ENCODE peak calls at places on chromosomes 1 and 21, in eight cellular contexts. One of them, this sample, is unnamed.
A peak's percentile ranks its signal among the peaks of the same experiment; 100 is the strongest.

GRCh38 chr1:91018006-91018405 is 3.8 kb downstream of the ZNF644 start:
- DNase-seq in right lobe of liver: no peak
- DNase-seq in trophoblast cell: no peak
- DNase-seq in fibroblast of lung: no peak
- DNase-seq in MM.1S: no peak
- DNase-seq in neural progenitor cell: no peak
- DNase-seq in lower lobe of right lung: no peak
- DNase-seq in ovary: no peak
- DNase-seq in this sample: peak; percentile 20

GRCh38 chr21:45251635-45252447 is 35.9 kb downstream of the POFUT2 start:
- DNase-seq in right lobe of liver: no peak
- DNase-seq in trophoblast cell: no peak
- DNase-seq in fibroblast of lung: no peak
- DNase-seq in MM.1S: no peak
- DNase-seq in neural progenitor cell: no peak
- DNase-seq in lower lobe of right lung: no peak
- DNase-seq in ovary: no peak
- DNase-seq in this sample: no peak

GRCh38 chr1:153616144-153616884 is at the start of gene S100A14:
- DNase-seq in right lobe of liver: peak; percentile 90
- DNase-seq in trophoblast cell: no peak
- DNase-seq in fibroblast of lung: no peak
- DNase-seq in MM.1S: no peak
- DNase-seq in neural progenitor cell: no peak
- DNase-seq in lower lobe of right lung: peak; percentile 87
- DNase-seq in ovary: peak; percentile 57
- DNase-seq in this sample: no peak

GRCh38 chr1:10341062-10341600 is 57.7 kb upstream of the PGD start:
- DNase-seq in right lobe of liver: no peak
- DNase-seq in trophoblast cell: no peak
- DNase-seq in fibroblast of lung: no peak
- DNase-seq in MM.1S: no peak
- DNase-seq in neural progenitor cell: no peak
- DNase-seq in lower lobe of right lung: no peak
- DNase-seq in ovary: no peak
- DNase-seq in this sample: no peak

GRCh38 chr1:38403667-38404066 is 357.1 kb upstream of the POU3F1 start:
- DNase-seq in right lobe of liver: no peak
- DNase-seq in trophoblast cell: no peak
- DNase-seq in fibroblast of lung: no peak
- DNase-seq in MM.1S: no peak
- DNase-seq in neural progenitor cell: no peak
- DNase-seq in lower lobe of right lung: no peak
- DNase-seq in ovary: no peak
- DNase-seq in this sample: no peak

GRCh38 chr1:207962716-207963428 is 51.9 kb upstream of the CD34 start:
- DNase-seq in right lobe of liver: peak; percentile 61
- DNase-seq in trophoblast cell: no peak
- DNase-seq in fibroblast of lung: peak; percentile 29
- DNase-seq in MM.1S: peak; percentile 27
- DNase-seq in neural progenitor cell: no peak
- DNase-seq in lower lobe of right lung: peak; percentile 59
- DNase-seq in ovary: peak; percentile 58
- DNase-seq in this sample: peak; percentile 22

GRCh38 chr1:180935326-180936109 is 22.8 kb downstream of the KIAA1614 start:
- DNase-seq in right lobe of liver: peak; percentile 76
- DNase-seq in trophoblast cell: no peak
- DNase-seq in fibroblast of lung: no peak
- DNase-seq in MM.1S: no peak
- DNase-seq in neural progenitor cell: peak; percentile 39
- DNase-seq in lower lobe of right lung: no peak
- DNase-seq in ovary: no peak
- DNase-seq in this sample: no peak

GRCh38 chr1:179369751-179370341 is 4.1 kb downstream of the AXDND1 start:
- DNase-seq in right lobe of liver: no peak
- DNase-seq in trophoblast cell: peak; percentile 52
- DNase-seq in fibroblast of lung: peak; percentile 53
- DNase-seq in MM.1S: peak; percentile 85
- DNase-seq in neural progenitor cell: peak; percentile 75
- DNase-seq in lower lobe of right lung: no peak
- DNase-seq in ovary: no peak
- DNase-seq in this sample: peak; percentile 37

GRCh38 chr1:232982238-232982944 is 32.0 kb downstream of the NTPCR start:
- DNase-seq in right lobe of liver: no peak
- DNase-seq in trophoblast cell: peak; percentile 57
- DNase-seq in fibroblast of lung: peak; percentile 77
- DNase-seq in MM.1S: no peak
- DNase-seq in neural progenitor cell: no peak
- DNase-seq in lower lobe of right lung: no peak
- DNase-seq in ovary: no peak
- DNase-seq in this sample: no peak

GRCh38 chr21:26445440-26445839 is 127.6 kb downstream of the CYYR1 start:
- DNase-seq in right lobe of liver: no peak
- DNase-seq in trophoblast cell: no peak
- DNase-seq in fibroblast of lung: peak; percentile 90
- DNase-seq in MM.1S: no peak
- DNase-seq in neural progenitor cell: no peak
- DNase-seq in lower lobe of right lung: no peak
- DNase-seq in ovary: no peak
- DNase-seq in this sample: no peak

GRCh38 chr1:240342251-240342625 is 250.6 kb downstream of the FMN2 start:
- DNase-seq in right lobe of liver: no peak
- DNase-seq in trophoblast cell: no peak
- DNase-seq in fibroblast of lung: no peak
- DNase-seq in MM.1S: no peak
- DNase-seq in neural progenitor cell: no peak
- DNase-seq in lower lobe of right lung: no peak
- DNase-seq in ovary: no peak
- DNase-seq in this sample: no peak

GRCh38 chr1:204685236-204686006 is at the start of gene LRRN2:
- DNase-seq in right lobe of liver: no peak
- DNase-seq in trophoblast cell: no peak
- DNase-seq in fibroblast of lung: peak; percentile 30
- DNase-seq in MM.1S: no peak
- DNase-seq in neural progenitor cell: peak; percentile 66
- DNase-seq in lower lobe of right lung: no peak
- DNase-seq in ovary: peak; percentile 28
- DNase-seq in this sample: no peak

GRCh38 chr1:57234459-57234858 is 189.4 kb downstream of the DAB1 start:
- DNase-seq in right lobe of liver: no peak
- DNase-seq in trophoblast cell: no peak
- DNase-seq in fibroblast of lung: no peak
- DNase-seq in MM.1S: no peak
- DNase-seq in neural progenitor cell: no peak
- DNase-seq in lower lobe of right lung: no peak
- DNase-seq in ovary: no peak
- DNase-seq in this sample: no peak

GRCh38 chr1:88985033-88985432 is 7.4 kb downstream of the KYAT3 start:
- DNase-seq in right lobe of liver: no peak
- DNase-seq in trophoblast cell: no peak
- DNase-seq in fibroblast of lung: peak; percentile 92
- DNase-seq in MM.1S: no peak
- DNase-seq in neural progenitor cell: no peak
- DNase-seq in lower lobe of right lung: no peak
- DNase-seq in ovary: peak; percentile 50
- DNase-seq in this sample: no peak

GRCh38 chr1:207745839-207746767 is 5.8 kb upstream of the CD46 start:
- DNase-seq in right lobe of liver: no peak
- DNase-seq in trophoblast cell: peak; percentile 61
- DNase-seq in fibroblast of lung: no peak
- DNase-seq in MM.1S: peak; percentile 51
- DNase-seq in neural progenitor cell: no peak
- DNase-seq in lower lobe of right lung: no peak
- DNase-seq in ovary: no peak
- DNase-seq in this sample: no peak

GRCh38 chr1:180247061-180247460 is 17.0 kb downstream of the LHX4 start:
- DNase-seq in right lobe of liver: no peak
- DNase-seq in trophoblast cell: no peak
- DNase-seq in fibroblast of lung: no peak
- DNase-seq in MM.1S: peak; percentile 86
- DNase-seq in neural progenitor cell: no peak
- DNase-seq in lower lobe of right lung: peak; percentile 15
- DNase-seq in ovary: no peak
- DNase-seq in this sample: no peak

GRCh38 chr1:2633401-2633935 is 652 bp upstream of the MMEL1 start:
- DNase-seq in right lobe of liver: no peak
- DNase-seq in trophoblast cell: no peak
- DNase-seq in fibroblast of lung: no peak
- DNase-seq in MM.1S: no peak
- DNase-seq in neural progenitor cell: no peak
- DNase-seq in lower lobe of right lung: no peak
- DNase-seq in ovary: peak; percentile 14
- DNase-seq in this sample: no peak

GRCh38 chr1:152162826-152163463 is 3.9 kb upstream of the RPTN start:
- DNase-seq in right lobe of liver: no peak
- DNase-seq in trophoblast cell: no peak
- DNase-seq in fibroblast of lung: peak; percentile 94
- DNase-seq in MM.1S: no peak
- DNase-seq in neural progenitor cell: no peak
- DNase-seq in lower lobe of right lung: no peak
- DNase-seq in ovary: no peak
- DNase-seq in this sample: no peak

GRCh38 chr1:12539705-12540579 is 78.1 kb downstream of the DHRS3 start:
- DNase-seq in right lobe of liver: peak; percentile 77
- DNase-seq in trophoblast cell: peak; percentile 93
- DNase-seq in fibroblast of lung: peak; percentile 99
- DNase-seq in MM.1S: no peak
- DNase-seq in neural progenitor cell: peak; percentile 74
- DNase-seq in lower lobe of right lung: peak; percentile 77
- DNase-seq in ovary: peak; percentile 88
- DNase-seq in this sample: no peak

GRCh38 chr21:46150073-46150472 is 5.3 kb downstream of the FTCD start:
- DNase-seq in right lobe of liver: peak; percentile 59
- DNase-seq in trophoblast cell: no peak
- DNase-seq in fibroblast of lung: no peak
- DNase-seq in MM.1S: no peak
- DNase-seq in neural progenitor cell: no peak
- DNase-seq in lower lobe of right lung: peak; percentile 36
- DNase-seq in ovary: peak; percentile 13
- DNase-seq in this sample: no peak

GRCh38 chr21:34892196-34892595 is 156.9 kb downstream of the RUNX1 start:
- DNase-seq in right lobe of liver: no peak
- DNase-seq in trophoblast cell: no peak
- DNase-seq in fibroblast of lung: peak; percentile 65
- DNase-seq in MM.1S: peak; percentile 26
- DNase-seq in neural progenitor cell: no peak
- DNase-seq in lower lobe of right lung: no peak
- DNase-seq in ovary: no peak
- DNase-seq in this sample: no peak
- H3K4me3 ChIP-seq in right lobe of liver: no peak overlapping the region
- H3K4me3 ChIP-seq in trophoblast cell: no peak overlapping the region
- H3K4me3 ChIP-seq in fibroblast of lung: peak overlapping the region; percentile 48
- H3K4me3 ChIP-seq in MM.1S: no peak overlapping the region
- H3K4me3 ChIP-seq in neural progenitor cell: no peak overlapping the region
- H3K4me3 ChIP-seq in lower lobe of right lung: no peak overlapping the region
- H3K4me3 ChIP-seq in ovary: no peak overlapping the region
- H3K4me3 ChIP-seq in this sample: no peak overlapping the region

GRCh38 chr1:14663773-14664172 is 65.3 kb downstream of the KAZN start:
- DNase-seq in right lobe of liver: no peak
- DNase-seq in trophoblast cell: no peak
- DNase-seq in fibroblast of lung: no peak
- DNase-seq in MM.1S: no peak
- DNase-seq in neural progenitor cell: no peak
- DNase-seq in lower lobe of right lung: no peak
- DNase-seq in ovary: no peak
- DNase-seq in this sample: no peak

GRCh38 chr1:14661220-14661619 is 62.7 kb downstream of the KAZN start:
- DNase-seq in right lobe of liver: no peak
- DNase-seq in trophoblast cell: no peak
- DNase-seq in fibroblast of lung: peak; percentile 14
- DNase-seq in MM.1S: no peak
- DNase-seq in neural progenitor cell: no peak
- DNase-seq in lower lobe of right lung: no peak
- DNase-seq in ovary: no peak
- DNase-seq in this sample: no peak

GRCh38 chr1:14659913-14660312 is 61.4 kb downstream of the KAZN start:
- DNase-seq in right lobe of liver: no peak
- DNase-seq in trophoblast cell: no peak
- DNase-seq in fibroblast of lung: no peak
- DNase-seq in MM.1S: no peak
- DNase-seq in neural progenitor cell: peak; percentile 60
- DNase-seq in lower lobe of right lung: no peak
- DNase-seq in ovary: no peak
- DNase-seq in this sample: no peak

GRCh38 chr1:14660795-14661194 is 62.3 kb downstream of the KAZN start:
- DNase-seq in right lobe of liver: no peak
- DNase-seq in trophoblast cell: no peak
- DNase-seq in fibroblast of lung: no peak
- DNase-seq in MM.1S: no peak
- DNase-seq in neural progenitor cell: no peak
- DNase-seq in lower lobe of right lung: no peak
- DNase-seq in ovary: no peak
- DNase-seq in this sample: no peak

GRCh38 chr1:14662116-14662515 is 63.6 kb downstream of the KAZN start:
- DNase-seq in right lobe of liver: no peak
- DNase-seq in trophoblast cell: no peak
- DNase-seq in fibroblast of lung: no peak
- DNase-seq in MM.1S: no peak
- DNase-seq in neural progenitor cell: no peak
- DNase-seq in lower lobe of right lung: no peak
- DNase-seq in ovary: no peak
- DNase-seq in this sample: no peak
- H3K27ac ChIP-seq in right lobe of liver: no peak overlapping the region
- H3K27ac ChIP-seq in trophoblast cell: no peak overlapping the region
- H3K27ac ChIP-seq in fibroblast of lung: no peak overlapping the region
- H3K27ac ChIP-seq in MM.1S: no peak overlapping the region
- H3K27ac ChIP-seq in neural progenitor cell: no peak overlapping the region
- H3K27ac ChIP-seq in lower lobe of right lung: no peak overlapping the region
- H3K27ac ChIP-seq in ovary: no peak overlapping the region
- H3K27ac ChIP-seq in this sample: no peak overlapping the region

GRCh38 chr1:160942926-160943325 is 11.7 kb downstream of the ITLN2 start:
- DNase-seq in right lobe of liver: no peak
- DNase-seq in trophoblast cell: no peak
- DNase-seq in fibroblast of lung: no peak
- DNase-seq in MM.1S: no peak
- DNase-seq in neural progenitor cell: peak; percentile 12
- DNase-seq in lower lobe of right lung: no peak
- DNase-seq in ovary: no peak
- DNase-seq in this sample: no peak
- H3K36me3 ChIP-seq in right lobe of liver: no peaks in the 10 kb centered on the region
- H3K36me3 ChIP-seq in trophoblast cell: no peaks in the 10 kb centered on the region
- H3K36me3 ChIP-seq in fibroblast of lung: no peaks in the 10 kb centered on the region
- H3K36me3 ChIP-seq in MM.1S: no peaks in the 10 kb centered on the region
- H3K36me3 ChIP-seq in neural progenitor cell: no peaks in the 10 kb centered on the region
- H3K36me3 ChIP-seq in lower lobe of right lung: no peaks in the 10 kb centered on the region
- H3K36me3 ChIP-seq in ovary: no peaks in the 10 kb centered on the region
- H3K36me3 ChIP-seq in this sample: no peaks in the 10 kb centered on the region

DNA sequence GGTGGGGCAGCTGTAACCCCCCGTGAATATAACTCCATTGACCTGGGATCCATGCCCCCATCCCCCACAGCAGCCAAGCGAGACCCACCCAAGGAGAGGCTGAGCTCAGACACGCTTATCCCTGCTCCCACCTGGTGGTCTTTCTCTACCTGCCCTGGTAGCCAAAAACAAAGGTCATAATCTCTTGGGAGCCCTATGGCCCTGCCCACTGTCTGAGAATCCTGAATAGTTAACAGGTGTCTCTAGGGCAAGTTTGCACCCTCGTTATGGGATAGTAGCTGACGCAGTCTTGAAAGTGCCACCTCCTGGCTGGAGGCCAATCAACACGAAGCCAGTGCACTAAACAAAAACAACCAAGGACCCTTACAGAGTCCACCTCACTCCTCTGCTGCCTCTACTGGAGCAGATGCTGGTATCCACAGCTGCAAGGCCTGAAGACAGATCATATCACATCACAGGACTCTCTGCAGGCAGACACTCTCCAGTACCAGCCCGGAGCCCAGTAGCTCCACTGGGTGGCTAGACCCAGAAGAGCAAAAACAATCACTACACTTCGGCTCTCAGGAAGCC is 134.3 kb upstream of the C1orf174 start:
- DNase-seq in right lobe of liver: no peak
- DNase-seq in trophoblast cell: no peak
- DNase-seq in fibroblast of lung: no peak
- DNase-seq in MM.1S: no peak
- DNase-seq in neural progenitor cell: no peak
- DNase-seq in lower lobe of right lung: no peak
- DNase-seq in ovary: no peak
- DNase-seq in this sample: no peak
- H3K4me3 ChIP-seq in right lobe of liver: no peak overlapping the region
- H3K4me3 ChIP-seq in trophoblast cell: no peak overlapping the region
- H3K4me3 ChIP-seq in fibroblast of lung: no peak overlapping the region
- H3K4me3 ChIP-seq in MM.1S: no peak overlapping the region
- H3K4me3 ChIP-seq in neural progenitor cell: no peak overlapping the region
- H3K4me3 ChIP-seq in lower lobe of right lung: no peak overlapping the region
- H3K4me3 ChIP-seq in ovary: no peak overlapping the region
- H3K4me3 ChIP-seq in this sample: no peak overlapping the region